ENCODE peak calls at places on chromosomes 11 and 22, in six cellular contexts. One of them, this sample, is unnamed.
A peak's percentile ranks its signal among the peaks of the same experiment; 100 is the strongest.

GRCh38 chr22:31179345-31179744 is 19.4 kb downstream of the RNF185 start:
- DNase-seq in PC-3: peak; percentile 92
- DNase-seq in H4: peak; percentile 31
- DNase-seq in aorta: no peak
- DNase-seq in GM04504: peak; percentile 36
- DNase-seq in endothelial cell: no peak
- DNase-seq in this sample: no peak

GRCh38 chr11:64675417-64676252 is 47.4 kb downstream of the NRXN2 start:
- DNase-seq in PC-3: peak; percentile 44
- DNase-seq in endothelial cell: no peak
- DNase-seq in GM04504: peak; percentile 81
- DNase-seq in H4: peak; percentile 76
- DNase-seq in aorta: peak; percentile 93
- DNase-seq in this sample: no peak

GRCh38 chr22:22934543-22935055 is 47.0 kb downstream of the IGLL5 start:
- DNase-seq in H4: no peak
- DNase-seq in PC-3: no peak
- DNase-seq in GM04504: no peak
- DNase-seq in endothelial cell: no peak
- DNase-seq in aorta: no peak
- DNase-seq in this sample: no peak

GRCh38 chr11:10522921-10523320 is 18.1 kb downstream of the RNF141 start:
- DNase-seq in endothelial cell: no peak
- DNase-seq in PC-3: no peak
- DNase-seq in H4: no peak
- DNase-seq in aorta: no peak
- DNase-seq in GM04504: no peak
- DNase-seq in this sample: no peak

GRCh38 chr22:36081023-36081431 is 52.4 kb upstream of the RBFOX2 start:
- DNase-seq in GM04504: peak; percentile 79
- DNase-seq in endothelial cell: no peak
- DNase-seq in aorta: no peak
- DNase-seq in PC-3: no peak
- DNase-seq in H4: peak; percentile 43
- DNase-seq in this sample: no peak

GRCh38 chr11:996681-997080 is 39.8 kb downstream of the MUC6 start:
- DNase-seq in GM04504: no peak
- DNase-seq in H4: no peak
- DNase-seq in aorta: no peak
- DNase-seq in PC-3: no peak
- DNase-seq in endothelial cell: no peak
- DNase-seq in this sample: no peak

GRCh38 chr11:94602430-94603372 is 35.5 kb downstream of the PIWIL4 start:
- DNase-seq in GM04504: peak; percentile 77
- DNase-seq in PC-3: peak; percentile 82
- DNase-seq in aorta: peak; percentile 84
- DNase-seq in H4: peak; percentile 61
- DNase-seq in endothelial cell: peak; percentile 73
- DNase-seq in this sample: peak; percentile 50

GRCh38 chr11:34176980-34177319 is 71.5 kb downstream of the NAT10 start:
- DNase-seq in H4: peak; percentile 44
- DNase-seq in PC-3: no peak
- DNase-seq in aorta: no peak
- DNase-seq in GM04504: no peak
- DNase-seq in endothelial cell: no peak
- DNase-seq in this sample: no peak

GRCh38 chr11:2480874-2481220 is 36.0 kb downstream of the KCNQ1 start:
- DNase-seq in H4: no peak
- DNase-seq in aorta: no peak
- DNase-seq in PC-3: no peak
- DNase-seq in GM04504: no peak
- DNase-seq in endothelial cell: no peak
- DNase-seq in this sample: no peak

GRCh38 chr11:93143186-93143585 is 54.6 kb downstream of the SLC36A4 start:
- DNase-seq in endothelial cell: no peak
- DNase-seq in GM04504: no peak
- DNase-seq in H4: no peak
- DNase-seq in aorta: no peak
- DNase-seq in PC-3: no peak
- DNase-seq in this sample: no peak

GRCh38 chr11:33616552-33616951 is 84.1 kb downstream of the C11orf91 start:
- DNase-seq in H4: no peak
- DNase-seq in endothelial cell: no peak
- DNase-seq in aorta: no peak
- DNase-seq in PC-3: no peak
- DNase-seq in GM04504: peak; percentile 8
- DNase-seq in this sample: no peak

GRCh38 chr11:86949995-86950993 is 4.9 kb downstream of the FZD4 start:
- DNase-seq in aorta: no peak
- DNase-seq in endothelial cell: no peak
- DNase-seq in H4: peak; percentile 42
- DNase-seq in PC-3: peak; percentile 24
- DNase-seq in GM04504: no peak
- DNase-seq in this sample: no peak

GRCh38 chr11:2838676-2839075 is 46.9 kb downstream of the CDKN1C start:
- DNase-seq in GM04504: no peak
- DNase-seq in endothelial cell: no peak
- DNase-seq in aorta: no peak
- DNase-seq in H4: no peak
- DNase-seq in PC-3: no peak
- DNase-seq in this sample: no peak

GRCh38 chr11:10592331-10592730 is 23.9 kb upstream of the LYVE1 start:
- DNase-seq in H4: peak; percentile 91
- DNase-seq in endothelial cell: no peak
- DNase-seq in aorta: no peak
- DNase-seq in GM04504: peak; percentile 69
- DNase-seq in PC-3: peak; percentile 91
- DNase-seq in this sample: peak; percentile 70

GRCh38 chr11:125397421-125397820 is 98.6 kb downstream of the FEZ1 start:
- DNase-seq in aorta: peak; percentile 38
- DNase-seq in PC-3: no peak
- DNase-seq in H4: no peak
- DNase-seq in GM04504: no peak
- DNase-seq in endothelial cell: no peak
- DNase-seq in this sample: no peak

GRCh38 chr11:12542186-12542935 is 131.9 kb upstream of the TEAD1 start:
- DNase-seq in H4: no peak
- DNase-seq in aorta: no peak
- DNase-seq in GM04504: no peak
- DNase-seq in PC-3: no peak
- DNase-seq in endothelial cell: no peak
- DNase-seq in this sample: no peak

GRCh38 chr11:121372028-121372427 is 79.5 kb downstream of the SC5D start:
- DNase-seq in GM04504: no peak
- DNase-seq in aorta: no peak
- DNase-seq in H4: no peak
- DNase-seq in PC-3: no peak
- DNase-seq in endothelial cell: no peak
- DNase-seq in this sample: no peak

GRCh38 chr11:47646019-47646418 is 3.7 kb upstream of the MTCH2 start:
- DNase-seq in H4: no peak
- DNase-seq in aorta: no peak
- DNase-seq in PC-3: no peak
- DNase-seq in GM04504: no peak
- DNase-seq in endothelial cell: no peak
- DNase-seq in this sample: no peak

GRCh38 chr11:2210366-2211112 is 38.9 kb upstream of the TH start:
- DNase-seq in endothelial cell: no peak
- DNase-seq in aorta: peak; percentile 73
- DNase-seq in H4: no peak
- DNase-seq in GM04504: no peak
- DNase-seq in PC-3: no peak
- DNase-seq in this sample: no peak

GRCh38 chr11:87463486-87464102 is 425.9 kb downstream of the TMEM135 start:
- DNase-seq in aorta: no peak
- DNase-seq in H4: peak; percentile 23
- DNase-seq in PC-3: peak; percentile 84
- DNase-seq in GM04504: no peak
- DNase-seq in endothelial cell: no peak
- DNase-seq in this sample: peak; percentile 75

GRCh38 chr22:29313126-29314071 is 2.1 kb downstream of the RASL10A start:
- DNase-seq in endothelial cell: no peak
- DNase-seq in GM04504: no peak
- DNase-seq in H4: no peak
- DNase-seq in PC-3: no peak
- DNase-seq in aorta: peak; percentile 79
- DNase-seq in this sample: no peak

GRCh38 chr22:25716637-25717036 is 25.4 kb upstream of the MYO18B start:
- DNase-seq in endothelial cell: no peak
- DNase-seq in aorta: no peak
- DNase-seq in H4: no peak
- DNase-seq in GM04504: no peak
- DNase-seq in PC-3: no peak
- DNase-seq in this sample: no peak

GRCh38 chr11:68302256-68303054 is 9.9 kb upstream of the LRP5 start:
- DNase-seq in PC-3: peak; percentile 81
- DNase-seq in GM04504: no peak
- DNase-seq in endothelial cell: no peak
- DNase-seq in H4: peak; percentile 62
- DNase-seq in aorta: no peak
- DNase-seq in this sample: no peak

GRCh38 chr11:10303558-10304363 is 1.1 kb upstream of the ADM start:
- DNase-seq in endothelial cell: peak; percentile 34
- DNase-seq in H4: peak; percentile 72
- DNase-seq in PC-3: peak; percentile 67
- DNase-seq in aorta: peak; percentile 81
- DNase-seq in GM04504: peak; percentile 69
- DNase-seq in this sample: peak; percentile 37

GRCh38 chr11:1120532-1121342 is 37.0 kb upstream of the MUC5AC start:
- DNase-seq in H4: no peak
- DNase-seq in PC-3: no peak
- DNase-seq in endothelial cell: no peak
- DNase-seq in GM04504: no peak
- DNase-seq in aorta: peak; percentile 63
- DNase-seq in this sample: no peak

GRCh38 chr11:61654397-61654829 is 25.8 kb upstream of the DAGLA start:
- DNase-seq in PC-3: no peak
- DNase-seq in endothelial cell: no peak
- DNase-seq in aorta: no peak
- DNase-seq in H4: no peak
- DNase-seq in GM04504: no peak
- DNase-seq in this sample: peak; percentile 34

GRCh38 chr11:75233688-75234295 is 6.8 kb upstream of the TPBGL start:
- DNase-seq in H4: peak; percentile 35
- DNase-seq in GM04504: no peak
- DNase-seq in PC-3: peak; percentile 77
- DNase-seq in endothelial cell: peak; percentile 77
- DNase-seq in aorta: no peak
- DNase-seq in this sample: peak; percentile 93

GRCh38 chr22:24796860-24797259 is 9.2 kb upstream of the SGSM1 start:
- DNase-seq in endothelial cell: no peak
- DNase-seq in PC-3: no peak
- DNase-seq in H4: no peak
- DNase-seq in GM04504: no peak
- DNase-seq in aorta: no peak
- DNase-seq in this sample: no peak

GRCh38 chr11:15123849-15124248 is 9.1 kb downstream of the INSC start:
- DNase-seq in GM04504: no peak
- DNase-seq in aorta: no peak
- DNase-seq in PC-3: peak; percentile 52
- DNase-seq in endothelial cell: no peak
- DNase-seq in H4: no peak
- DNase-seq in this sample: no peak

GRCh38 chr11:34149786-34150185 is 44.4 kb downstream of the NAT10 start:
- DNase-seq in GM04504: no peak
- DNase-seq in endothelial cell: peak; percentile 20
- DNase-seq in aorta: no peak
- DNase-seq in PC-3: peak; percentile 7
- DNase-seq in H4: no peak
- DNase-seq in this sample: peak; percentile 4

GRCh38 chr11:64531906-64532312 is 59.1 kb upstream of the SLC22A12 start:
- DNase-seq in H4: no peak
- DNase-seq in PC-3: no peak
- DNase-seq in GM04504: no peak
- DNase-seq in endothelial cell: no peak
- DNase-seq in aorta: no peak
- DNase-seq in this sample: no peak

GRCh38 chr11:107741044-107741823 is 29.4 kb upstream of the SLN start:
- DNase-seq in endothelial cell: peak; percentile 7
- DNase-seq in aorta: no peak
- DNase-seq in GM04504: no peak
- DNase-seq in PC-3: peak; percentile 73
- DNase-seq in H4: peak; percentile 40
- DNase-seq in this sample: peak; percentile 59